ENCODE peak calls at places on chromosomes 6 and 20, in six cellular contexts. S, A, R, H, E and N are unnamed samples.

GRCh38 chr6:42402184-42402583 is 49.5 kb downstream of the TRERF1 start:
- DNase-seq in H (peak; percentile 48), E (peak; percentile 16), R (no peak), A (peak; percentile 56), S (no peak), N (no peak)

GRCh38 chr6:76779068-76779467 is 684.2 kb downstream of the HTR1B start:
- DNase-seq in A (no peak), R (no peak), H (no peak), E (no peak), S (no peak), N (no peak)

GRCh38 chr20:46057856-46058655 is 29.0 kb downstream of the SLC12A5 start:
- DNase-seq in S (peak; percentile 11), A (peak; percentile 56), H (no peak), R (no peak), E (no peak), N (peak; percentile 37)

GRCh38 chr6:26170951-26171841 is 84.0 kb downstream of the HFE start:
- DNase-seq in S (no peak), E (no peak), R (no peak), A (no peak), H (no peak), N (no peak)

GRCh38 chr6:130070747-130071146 is 52.4 kb downstream of the L3MBTL3 start:
- DNase-seq in E (no peak), S (no peak), R (no peak), A (no peak), H (no peak), N (no peak)

GRCh38 chr20:3560578-3560977 is 89.8 kb downstream of the ATRN start:
- DNase-seq in E (no peak), S (peak; percentile 51), R (no peak), A (no peak), H (no peak), N (peak; percentile 22)

GRCh38 chr20:32484221-32485125 is 100.7 kb downstream of the NOL4L start:
- DNase-seq in E (peak; percentile 28), H (no peak), A (peak; percentile 41), S (no peak), R (no peak), N (peak; percentile 43)

GRCh38 chr20:46832555-46832954 is 62.1 kb upstream of the EYA2 start:
- DNase-seq in H (no peak), E (no peak), S (no peak), A (no peak), R (no peak), N (no peak)

GRCh38 chr6:129575378-129576118 is 134.4 kb downstream of the ARHGAP18 start:
- DNase-seq in H (no peak), R (peak; percentile 66), A (peak; percentile 43), S (peak; percentile 73), E (no peak), N (peak; percentile 58)

GRCh38 chr20:34427331-34427730 is 64.3 kb downstream of the ITCH start:
- DNase-seq in A (no peak), H (no peak), S (no peak), E (no peak), R (no peak), N (no peak)

GRCh38 chr20:6765469-6766058 is 1.9 kb upstream of the BMP2 start:
- DNase-seq in E (no peak), S (peak; percentile 72), A (peak; percentile 38), H (no peak), R (peak; percentile 91), N (peak; percentile 27)

GRCh38 chr6:36386495-36387439 is 702 bp downstream of the ETV7 start:
- DNase-seq in H (no peak), R (peak; percentile 19), E (peak; percentile 3), S (peak; percentile 43), A (peak; percentile 73), N (peak; percentile 61)

GRCh38 chr6:108609276-108609769 is 48.6 kb downstream of the FOXO3 start:
- DNase-seq in A (peak; percentile 71), S (peak; percentile 82), R (no peak), E (no peak), H (no peak), N (peak; percentile 72)

GRCh38 chr20:63043348-63044203 is 36.8 kb upstream of the BHLHE23 start:
- DNase-seq in H (no peak), A (no peak), E (no peak), S (no peak), R (no peak), N (no peak)

GRCh38 chr6:79913369-79913768 is 34.0 kb downstream of the ELOVL4 start:
- DNase-seq in S (no peak), A (no peak), H (no peak), E (no peak), R (no peak), N (no peak)

GRCh38 chr20:64053841-64054661 is 4.6 kb upstream of the SOX18 start:
- DNase-seq in R (peak; percentile 70), S (no peak), A (peak; percentile 54), E (no peak), H (no peak), N (no peak)

GRCh38 chr6:129748212-129748900 is 38.4 kb upstream of the ARHGAP18 start:
- DNase-seq in H (peak; percentile 33), A (peak; percentile 75), S (peak; percentile 55), R (no peak), E (peak; percentile 25), N (no peak)

GRCh38 chr6:1600063-1600763 is 9.5 kb upstream of the FOXC1 start:
- DNase-seq in E (no peak), A (no peak), H (no peak), S (no peak), R (no peak), N (no peak)

GRCh38 chr20:3245156-3245555 is 6.2 kb upstream of the SLC4A11 start:
- DNase-seq in S (no peak), A (no peak), E (no peak), H (no peak), R (no peak), N (no peak)

GRCh38 chr6:133223458-133224014 is 17.6 kb upstream of the EYA4 start:
- DNase-seq in S (no peak), E (no peak), A (no peak), H (no peak), R (no peak), N (no peak)

GRCh38 chr6:224350-224749 is 67.9 kb upstream of the DUSP22 start:
- DNase-seq in E (no peak), A (no peak), H (no peak), R (no peak), S (no peak), N (no peak)

GRCh38 chr20:8005033-8005432 is 14.5 kb downstream of the TMX4 start:
- DNase-seq in H (no peak), A (no peak), S (no peak), R (no peak), E (no peak), N (no peak)

GRCh38 chr6:152720964-152721363 is 23.3 kb downstream of the MYCT1 start:
- DNase-seq in R (no peak), E (no peak), H (no peak), A (no peak), S (peak; percentile 41), N (no peak)

GRCh38 chr6:144989319-144990099 is 704.4 kb downstream of the UTRN start:
- DNase-seq in H (no peak), R (no peak), A (no peak), S (no peak), E (no peak), N (no peak)

GRCh38 chr20:10710995-10711775 is 37.4 kb upstream of the JAG1 start:
- DNase-seq in A (no peak), S (peak; percentile 92), H (no peak), E (no peak), R (no peak), N (no peak)

GRCh38 chr6:154319231-154319858 is 37.3 kb downstream of the IPCEF1 start:
- DNase-seq in H (no peak), E (no peak), A (peak; percentile 64), R (no peak), S (peak; percentile 82), N (peak; percentile 52)

GRCh38 chr6:42746452-42747400 is 823 bp upstream of the TBCC start:
- DNase-seq in A (peak; percentile 98), H (peak; percentile 71), R (peak; percentile 98), E (peak; percentile 72), S (peak; percentile 83), N (peak; percentile 83)

GRCh38 chr6:13908955-13909381 is 15.8 kb upstream of the RNF182 start:
- DNase-seq in S (peak; percentile 73), R (peak; percentile 66), A (peak; percentile 71), E (no peak), H (no peak), N (peak; percentile 82)

GRCh38 chr6:119129968-119130484 is 51.6 kb upstream of the FAM184A start:
- DNase-seq in R (no peak), H (no peak), A (peak; percentile 22), E (no peak), S (peak; percentile 81), N (peak; percentile 29)

GRCh38 chr20:36454664-36455427 is 86.5 kb upstream of the MYL9 start:
- DNase-seq in A (no peak), H (no peak), R (no peak), E (no peak), S (peak; percentile 29), N (no peak)

GRCh38 chr20:24993337-24994185 is 1.0 kb upstream of the APMAP start:
- DNase-seq in S (peak; percentile 70), E (no peak), A (no peak), H (no peak), R (peak; percentile 48), N (peak; percentile 54)

GRCh38 chr6:45714795-45715507 is 300.7 kb downstream of the CLIC5 start:
- DNase-seq in A (peak; percentile 93), E (peak; percentile 9), R (peak; percentile 83), S (peak; percentile 89), H (no peak), N (peak; percentile 85)

GRCh38 chr6:90175627-90176538 is 120.8 kb downstream of the BACH2 start:
- DNase-seq in E (no peak), S (peak; percentile 30), A (peak; percentile 28), R (no peak), H (peak; percentile 60), N (no peak)

GRCh38 chr6:118752803-118753202 is 101.4 kb upstream of the CEP85L start:
- DNase-seq in E (no peak), A (no peak), H (no peak), R (no peak), S (no peak), N (no peak)

GRCh38 chr6:19180348-19181073 is 656.7 kb upstream of the ID4 start:
- DNase-seq in R (no peak), A (peak; percentile 5), S (no peak), E (no peak), H (no peak), N (peak; percentile 25)

GRCh38 chr20:63711085-63711645 is 3.3 kb downstream of the ZGPAT start:
- DNase-seq in H (no peak), E (no peak), A (no peak), S (no peak), R (no peak), N (no peak)